ENCODE peak calls at places on chromosomes 13 and 19, in nine cellular contexts. One of them, this sample, is unnamed.

GRCh38 chr19:18972301-18972831 is 31.3 kb upstream of the HOMER3 start:
- DNase-seq in stimulated activated CD4-positive, alpha-beta T cell treated with anti-CD3 and anti-CD28 coated beads, Interleukin-4, amount 100 ng/mL, for 48 hours: no peak
- DNase-seq in AG09319: peak; percentile 39
- DNase-seq in small intestine: no peak
- DNase-seq in GM04503: no peak
- DNase-seq in SK-N-SH: no peak
- DNase-seq in naive B cell: no peak
- DNase-seq in anterior cingulate cortex: no peak
- DNase-seq in Jurkat, Clone E6-1: no peak
- DNase-seq in this sample: peak; percentile 87

GRCh38 chr19:35357867-35358573 is at the start of gene FFAR3:
- DNase-seq in stimulated activated CD4-positive, alpha-beta T cell treated with anti-CD3 and anti-CD28 coated beads, Interleukin-4, amount 100 ng/mL, for 48 hours: no peak
- DNase-seq in AG09319: no peak
- DNase-seq in small intestine: no peak
- DNase-seq in GM04503: peak; percentile 6
- DNase-seq in SK-N-SH: no peak
- DNase-seq in naive B cell: no peak
- DNase-seq in anterior cingulate cortex: no peak
- DNase-seq in Jurkat, Clone E6-1: peak; percentile 22
- DNase-seq in this sample: peak; percentile 37

GRCh38 chr19:32407004-32407992 is 1.7 kb downstream of the DPY19L3 start:
- DNase-seq in stimulated activated CD4-positive, alpha-beta T cell treated with anti-CD3 and anti-CD28 coated beads, Interleukin-4, amount 100 ng/mL, for 48 hours: no peak
- DNase-seq in AG09319: peak; percentile 3
- DNase-seq in small intestine: no peak
- DNase-seq in GM04503: no peak
- DNase-seq in SK-N-SH: peak; percentile 36
- DNase-seq in naive B cell: no peak
- DNase-seq in anterior cingulate cortex: no peak
- DNase-seq in Jurkat, Clone E6-1: no peak
- DNase-seq in this sample: peak; percentile 40

GRCh38 chr13:59568306-59568705 is 595.4 kb downstream of the DIAPH3 start:
- DNase-seq in stimulated activated CD4-positive, alpha-beta T cell treated with anti-CD3 and anti-CD28 coated beads, Interleukin-4, amount 100 ng/mL, for 48 hours: no peak
- DNase-seq in AG09319: no peak
- DNase-seq in small intestine: no peak
- DNase-seq in GM04503: no peak
- DNase-seq in SK-N-SH: no peak
- DNase-seq in naive B cell: no peak
- DNase-seq in anterior cingulate cortex: no peak
- DNase-seq in Jurkat, Clone E6-1: no peak
- DNase-seq in this sample: no peak

GRCh38 chr19:35068941-35069634 is 27.6 kb downstream of the HPN start:
- DNase-seq in stimulated activated CD4-positive, alpha-beta T cell treated with anti-CD3 and anti-CD28 coated beads, Interleukin-4, amount 100 ng/mL, for 48 hours: no peak
- DNase-seq in AG09319: no peak
- DNase-seq in small intestine: no peak
- DNase-seq in GM04503: no peak
- DNase-seq in SK-N-SH: no peak
- DNase-seq in naive B cell: no peak
- DNase-seq in anterior cingulate cortex: no peak
- DNase-seq in Jurkat, Clone E6-1: no peak
- DNase-seq in this sample: no peak

GRCh38 chr19:33482486-33482885 is 39.1 kb downstream of the PEPD start:
- DNase-seq in stimulated activated CD4-positive, alpha-beta T cell treated with anti-CD3 and anti-CD28 coated beads, Interleukin-4, amount 100 ng/mL, for 48 hours: no peak
- DNase-seq in AG09319: no peak
- DNase-seq in small intestine: no peak
- DNase-seq in GM04503: no peak
- DNase-seq in SK-N-SH: no peak
- DNase-seq in naive B cell: no peak
- DNase-seq in anterior cingulate cortex: no peak
- DNase-seq in Jurkat, Clone E6-1: no peak
- DNase-seq in this sample: peak; percentile 13

GRCh38 chr13:51244637-51245405 is 22.6 kb downstream of the FAM124A start:
- DNase-seq in stimulated activated CD4-positive, alpha-beta T cell treated with anti-CD3 and anti-CD28 coated beads, Interleukin-4, amount 100 ng/mL, for 48 hours: no peak
- DNase-seq in AG09319: no peak
- DNase-seq in small intestine: no peak
- DNase-seq in GM04503: no peak
- DNase-seq in SK-N-SH: no peak
- DNase-seq in naive B cell: no peak
- DNase-seq in anterior cingulate cortex: no peak
- DNase-seq in Jurkat, Clone E6-1: no peak
- DNase-seq in this sample: no peak

GRCh38 chr19:47158879-47159509 is 28.4 kb downstream of the SAE1 start:
- DNase-seq in stimulated activated CD4-positive, alpha-beta T cell treated with anti-CD3 and anti-CD28 coated beads, Interleukin-4, amount 100 ng/mL, for 48 hours: no peak
- DNase-seq in AG09319: no peak
- DNase-seq in small intestine: peak; percentile 14
- DNase-seq in GM04503: no peak
- DNase-seq in SK-N-SH: no peak
- DNase-seq in naive B cell: no peak
- DNase-seq in anterior cingulate cortex: no peak
- DNase-seq in Jurkat, Clone E6-1: peak; percentile 80
- DNase-seq in this sample: no peak

GRCh38 chr13:28220166-28220565 is 81.8 kb downstream of the PAN3 start:
- DNase-seq in stimulated activated CD4-positive, alpha-beta T cell treated with anti-CD3 and anti-CD28 coated beads, Interleukin-4, amount 100 ng/mL, for 48 hours: no peak
- DNase-seq in AG09319: no peak
- DNase-seq in small intestine: no peak
- DNase-seq in GM04503: no peak
- DNase-seq in SK-N-SH: no peak
- DNase-seq in naive B cell: no peak
- DNase-seq in anterior cingulate cortex: no peak
- DNase-seq in Jurkat, Clone E6-1: no peak
- DNase-seq in this sample: peak; percentile 43

GRCh38 chr19:435707-436412 is 25.0 kb downstream of the SHC2 start:
- DNase-seq in stimulated activated CD4-positive, alpha-beta T cell treated with anti-CD3 and anti-CD28 coated beads, Interleukin-4, amount 100 ng/mL, for 48 hours: no peak
- DNase-seq in AG09319: no peak
- DNase-seq in small intestine: no peak
- DNase-seq in GM04503: no peak
- DNase-seq in SK-N-SH: no peak
- DNase-seq in naive B cell: no peak
- DNase-seq in anterior cingulate cortex: no peak
- DNase-seq in Jurkat, Clone E6-1: no peak
- DNase-seq in this sample: no peak

GRCh38 chr13:90352763-90353162 is 994.7 kb upstream of the MIR17HG start:
- DNase-seq in stimulated activated CD4-positive, alpha-beta T cell treated with anti-CD3 and anti-CD28 coated beads, Interleukin-4, amount 100 ng/mL, for 48 hours: no peak
- DNase-seq in AG09319: no peak
- DNase-seq in small intestine: no peak
- DNase-seq in GM04503: no peak
- DNase-seq in SK-N-SH: no peak
- DNase-seq in naive B cell: no peak
- DNase-seq in anterior cingulate cortex: no peak
- DNase-seq in Jurkat, Clone E6-1: no peak
- DNase-seq in this sample: no peak

GRCh38 chr19:39277598-39277997 is 9.4 kb downstream of the IFNL2 start:
- DNase-seq in stimulated activated CD4-positive, alpha-beta T cell treated with anti-CD3 and anti-CD28 coated beads, Interleukin-4, amount 100 ng/mL, for 48 hours: no peak
- DNase-seq in AG09319: no peak
- DNase-seq in small intestine: peak; percentile 73
- DNase-seq in GM04503: no peak
- DNase-seq in SK-N-SH: no peak
- DNase-seq in naive B cell: no peak
- DNase-seq in anterior cingulate cortex: no peak
- DNase-seq in Jurkat, Clone E6-1: no peak
- DNase-seq in this sample: peak; percentile 6

This sample was measured in fibroblast of the aortic adventitia.